ENCODE peak calls at places on chromosome 1, in four cellular contexts. G is choroid plexus epithelial cell; T is CD8-positive, alpha-beta T cell; Y is stomach. C is an unnamed sample.
A peak's percentile ranks its signal among the peaks of the same experiment; 100 is the strongest.

GRCh38 chr1:64263335-64263734 is 59.9 kb downstream of the UBE2U start:
- DNase-seq in G (peak; percentile 17), T (no peak), Y (no peak), C (no peak)

GRCh38 chr1:166189126-166189525 is 22.3 kb upstream of the FAM78B start:
- DNase-seq in G (no peak), T (no peak), Y (no peak), C (no peak)

GRCh38 chr1:168092566-168093355 is 44.0 kb downstream of the GPR161 start:
- DNase-seq in G (peak; percentile 30), T (no peak), Y (no peak), C (peak; percentile 11)

GRCh38 chr1:46606255-46606965 is 2.3 kb upstream of the MKNK1 start:
- DNase-seq in G (no peak), T (no peak), Y (no peak), C (no peak)

GRCh38 chr1:115134850-115135484 is 45.7 kb upstream of the TSPAN2 start:
- DNase-seq in G (peak; percentile 67), T (no peak), Y (no peak), C (no peak)

GRCh38 chr1:19062258-19063029 is 106.0 kb upstream of the IFFO2 start:
- DNase-seq in G (no peak), T (no peak), Y (no peak), C (no peak)

GRCh38 chr1:93979718-93980319 is 70.6 kb upstream of the GCLM start:
- DNase-seq in G (peak; percentile 63), T (no peak), Y (no peak), C (no peak)

GRCh38 chr1:161702250-161702649 is 4.8 kb upstream of the FCRLA start:
- DNase-seq in G (no peak), T (no peak), Y (no peak), C (no peak)

GRCh38 chr1:81699234-81699633 is 101.5 kb upstream of the ADGRL2 start:
- DNase-seq in G (peak; percentile 83), T (no peak), Y (no peak), C (no peak)

GRCh38 chr1:239784896-239785295 is 306.8 kb upstream of the FMN2 start:
- DNase-seq in G (no peak), T (no peak), Y (no peak), C (no peak)

GRCh38 chr1:235708390-235708962 is 58.9 kb upstream of the GNG4 start:
- DNase-seq in G (peak; percentile 24), T (no peak), Y (no peak), C (no peak)

GRCh38 chr1:81729239-81729638 is 71.5 kb upstream of the ADGRL2 start:
- DNase-seq in G (no peak), T (no peak), Y (no peak), C (no peak)

GRCh38 chr1:45050931-45051748 is 39.1 kb downstream of the UROD start:
- DNase-seq in G (peak; percentile 19), T (no peak), Y (no peak), C (no peak)

GRCh38 chr1:170676628-170677027 is 12.7 kb downstream of the PRRX1 start:
- DNase-seq in G (peak; percentile 67), T (no peak), Y (no peak), C (no peak)

GRCh38 chr1:151992345-151993083 is 1.1 kb downstream of the S100A10 start:
- DNase-seq in G (peak; percentile 83), T (no peak), Y (peak; percentile 92), C (no peak)

GRCh38 chr1:229509576-229509975 is 1.4 kb upstream of the NUP133 start:
- DNase-seq in G (peak; percentile 42), T (no peak), Y (no peak), C (no peak)

GRCh38 chr1:151189638-151190445 is at the start of gene VPS72:
- DNase-seq in G (peak; percentile 93), T (peak; percentile 58), Y (peak; percentile 86), C (peak; percentile 92)

GRCh38 chr1:85093644-85094043 is 45.3 kb upstream of the MCOLN3 start:
- DNase-seq in G (no peak), T (no peak), Y (no peak), C (no peak)

GRCh38 chr1:1365875-1366698 is 7.7 kb upstream of the MXRA8 start:
- DNase-seq in G (no peak), T (no peak), Y (no peak), C (no peak)

GRCh38 chr1:221268295-221268694 is 389.1 kb downstream of the HLX start:
- DNase-seq in G (peak; percentile 50), T (no peak), Y (no peak), C (no peak)

GRCh38 chr1:8055973-8056372 is 29.9 kb upstream of the ERRFI1 start:
- DNase-seq in G (peak; percentile 92), T (no peak), Y (no peak), C (no peak)

GRCh38 chr1:19403256-19403655 is 82.1 kb downstream of the CAPZB start:
- DNase-seq in G (no peak), T (no peak), Y (no peak), C (no peak)

GRCh38 chr1:26890467-26890796 is 349 bp upstream of the GPN2 start:
- DNase-seq in G (no peak), T (no peak), Y (no peak), C (no peak)

GRCh38 chr1:159922499-159923202 is 2.7 kb downstream of the TAGLN2 start:
- DNase-seq in G (peak; percentile 41), T (no peak), Y (peak; percentile 51), C (no peak)

GRCh38 chr1:29396438-29397255 is 160.3 kb downstream of the PTPRU start:
- DNase-seq in G (peak; percentile 56), T (no peak), Y (no peak), C (no peak)

GRCh38 chr1:119116725-119117124 is 23.7 kb downstream of the WARS2 start:
- DNase-seq in G (peak; percentile 57), T (no peak), Y (no peak), C (no peak)

GRCh38 chr1:153122831-153123421 is 9.6 kb upstream of the SPRR2F start:
- DNase-seq in G (no peak), T (no peak), Y (peak; percentile 62), C (no peak)

GRCh38 chr1:54331091-54331772 is 75.0 kb downstream of the SSBP3 start:
- DNase-seq in G (no peak), T (no peak), Y (no peak), C (no peak)

GRCh38 chr1:14627608-14628489 is 29.4 kb downstream of the KAZN start:
- DNase-seq in G (no peak), T (no peak), Y (no peak), C (no peak)

GRCh38 chr1:93938461-93939145 is 29.4 kb upstream of the GCLM start:
- DNase-seq in G (peak; percentile 6), T (no peak), Y (no peak), C (no peak)

GRCh38 chr1:36789535-36789934 is 244.8 kb downstream of the GRIK3 start:
- DNase-seq in G (no peak), T (no peak), Y (no peak), C (no peak)

GRCh38 chr1:198794498-198794897 is 155.7 kb downstream of the PTPRC start:
- DNase-seq in G (peak; percentile 93), T (no peak), Y (no peak), C (no peak)

GRCh38 chr1:29836626-29837305 is 600.4 kb downstream of the PTPRU start:
- DNase-seq in G (no peak), T (no peak), Y (no peak), C (no peak)

GRCh38 chr1:33347650-33347992 is 26.7 kb upstream of the A3GALT2 start:
- DNase-seq in G (peak; percentile 75), T (no peak), Y (no peak), C (no peak)

GRCh38 chr1:197224160-197224559 is 43.9 kb upstream of the CRB1 start:
- DNase-seq in G (peak; percentile 32), T (no peak), Y (no peak), C (no peak)

GRCh38 chr1:213676741-213677140 is 311.0 kb upstream of the PROX1 start:
- DNase-seq in G (no peak), T (no peak), Y (no peak), C (no peak)
- TF ChIP-seq CTCF in G (no peak), T (no peak), Y (no peak), C (no peak)

GRCh38 chr1:203343956-203344355 is 7.0 kb downstream of the FMOD start:
- DNase-seq in G (no peak), T (no peak), Y (no peak), C (no peak)

GRCh38 chr1:203336097-203336496 is 14.8 kb downstream of the FMOD start:
- DNase-seq in G (no peak), T (no peak), Y (no peak), C (no peak)

GRCh38 chr1:203338335-203339036 is 12.4 kb downstream of the FMOD start:
- DNase-seq in G (peak; percentile 79), T (peak; percentile 33), Y (peak; percentile 72), C (peak; percentile 73)

GRCh38 chr1:203342192-203342940 is 8.6 kb downstream of the FMOD start:
- DNase-seq in G (peak; percentile 67), T (no peak), Y (peak; percentile 71), C (peak; percentile 92)

DNA sequence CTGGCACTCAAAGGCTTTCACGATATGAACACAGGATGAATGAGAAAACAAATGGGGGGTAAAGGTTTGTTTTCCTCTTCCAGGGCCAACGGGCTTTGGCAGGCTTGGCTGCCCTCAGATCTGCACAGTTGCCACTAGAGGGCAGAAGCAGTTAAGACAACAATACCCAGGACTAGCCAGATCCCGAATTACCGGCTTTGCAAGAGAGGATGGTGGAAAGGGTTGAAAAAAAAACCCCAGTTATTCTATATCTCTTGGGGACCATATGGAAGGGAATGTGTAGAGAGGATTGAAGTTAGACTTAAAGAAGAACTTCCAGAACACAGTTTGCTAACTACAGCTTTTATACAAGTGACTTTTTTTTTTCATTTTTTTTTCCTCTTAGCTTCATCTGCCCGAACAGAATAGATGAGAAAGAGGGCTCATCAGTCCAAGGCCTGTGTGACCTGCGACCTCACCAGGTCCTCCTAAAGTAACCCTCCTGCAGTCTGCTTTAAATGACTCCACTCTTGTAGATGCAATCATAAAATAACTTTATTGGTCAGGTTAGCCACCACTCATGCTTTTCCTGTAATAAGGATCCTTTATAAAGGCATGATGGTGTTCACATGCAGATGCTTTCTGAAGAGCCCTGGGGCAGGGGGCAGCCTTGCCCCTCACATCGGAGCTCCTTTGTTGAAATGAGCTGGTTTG is 10.7 kb downstream of the FMOD start:
- DNase-seq in G (peak; percentile 92), T (no peak), Y (peak; percentile 81), C (peak; percentile 91)
- TF ChIP-seq CTCF in G (peak; percentile 94), T (peak; percentile 91), Y (peak; percentile 96), C (peak; percentile 99)

DNA sequence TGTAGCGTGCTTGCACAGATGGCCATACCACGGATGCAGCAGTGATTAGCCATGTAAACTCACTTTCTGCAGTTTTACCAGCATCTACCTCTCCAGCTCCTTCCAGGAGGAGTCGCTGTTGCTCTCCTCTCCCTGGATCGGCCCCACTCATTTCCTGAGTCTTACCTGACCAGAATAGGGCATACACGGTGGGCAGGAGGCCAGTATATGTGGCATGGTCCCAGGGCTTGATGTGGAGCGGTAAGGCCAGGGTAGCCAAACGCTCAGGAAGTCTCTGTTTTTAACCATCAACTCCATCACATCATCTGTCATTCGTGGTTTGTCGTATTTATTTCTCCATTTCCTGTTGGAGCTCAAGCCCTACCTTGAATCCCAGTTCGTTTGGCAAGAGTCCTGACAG is 163.4 kb upstream of the USP24 start:
- DNase-seq in G (peak; percentile 71), T (no peak), Y (peak; percentile 60), C (no peak)
- TF ChIP-seq CTCF in G (peak; percentile 95), T (peak; percentile 26), Y (peak; percentile 9), C (peak; percentile 47)

GRCh38 chr1:209937996-209938959 is at the start of gene SYT14:
- DNase-seq in G (peak; percentile 27), T (no peak), Y (no peak), C (peak; percentile 65)
- TF ChIP-seq CTCF in G (no peak), T (no peak), Y (no peak), C (no peak)